ENCODE peak calls at places on chromosomes 13 and 19, in four cellular contexts. G is keratinocyte, B is left lung, R is heart right ventricle. H is an unnamed sample. For H3K36me3, the result is how much of the 10 kb centered on the place peaks cover.

GRCh38 chr13:100176781-100177389 is 88.0 kb downstream of the PCCA start:
- DNase-seq in G (no peak), B (no peak), R (no peak), H (no peak)

GRCh38 chr19:17243854-17244617 is 1.7 kb downstream of the NR2F6 start:
- DNase-seq in G (no peak), B (no peak), R (peak), H (peak)

GRCh38 chr13:113914333-113915011 is 50.6 kb upstream of the GAS6 start:
- DNase-seq in G (no peak), B (no peak), R (no peak), H (no peak)

GRCh38 chr13:65855276-65855675 is 1374.9 kb downstream of the PCDH9 start:
- DNase-seq in G (no peak), B (no peak), R (no peak), H (no peak)

GRCh38 chr13:40101708-40102359 is 446.4 kb downstream of the COG6 start:
- DNase-seq in G (no peak), B (no peak), R (no peak), H (no peak)

GRCh38 chr13:32278456-32278855 is 36.7 kb downstream of the ZAR1L start:
- DNase-seq in G (no peak), B (no peak), R (no peak), H (no peak)

GRCh38 chr19:7013678-7014077 is 7.6 kb downstream of the MBD3L2B start:
- DNase-seq in G (no peak), B (no peak), R (no peak), H (no peak)

GRCh38 chr19:38204096-38204495 is 19.9 kb downstream of the DPF1 start:
- DNase-seq in G (no peak), B (no peak), R (no peak), H (no peak)

GRCh38 chr13:110953833-110954532 is 39.1 kb upstream of the ANKRD10 start:
- DNase-seq in G (no peak), B (no peak), R (no peak), H (no peak)

GRCh38 chr13:25489238-25489637 is 117.5 kb downstream of the ATP8A2 start:
- DNase-seq in G (no peak), B (no peak), R (no peak), H (no peak)

GRCh38 chr19:46133101-46133627 is 8.7 kb upstream of the IGFL3 start:
- DNase-seq in G (peak), B (no peak), R (no peak), H (no peak)

GRCh38 chr13:100156786-100157185 is 67.9 kb downstream of the PCCA start:
- DNase-seq in G (peak), B (no peak), R (no peak), H (no peak)

GRCh38 chr13:83121904-83122303 is 760.4 kb downstream of the SLITRK1 start:
- DNase-seq in G (no peak), B (no peak), R (no peak), H (no peak)

GRCh38 chr19:40282209-40282580 is 3.0 kb downstream of the AKT2 start:
- DNase-seq in G (no peak), B (no peak), R (no peak), H (no peak)

GRCh38 chr13:24221007-24221406 is 60.5 kb downstream of the SPATA13 start:
- DNase-seq in G (no peak), B (no peak), R (no peak), H (no peak)

GRCh38 chr13:77176350-77176749 is 149.4 kb upstream of the FBXL3 start:
- DNase-seq in G (no peak), B (no peak), R (no peak), H (no peak)

GRCh38 chr13:47175172-47175806 is 278.4 kb upstream of the HTR2A start:
- DNase-seq in G (peak), B (no peak), R (no peak), H (no peak)

GRCh38 chr13:44853641-44854040 is 135.6 kb downstream of the NUFIP1 start:
- DNase-seq in G (no peak), B (no peak), R (no peak), H (no peak)

GRCh38 chr19:8517551-8518442 is 3.8 kb upstream of the ZNF414 start:
- DNase-seq in G (no peak), B (no peak), R (no peak), H (no peak)

GRCh38 chr13:54226866-54227265 is 1198.3 kb downstream of the OLFM4 start:
- DNase-seq in G (no peak), B (no peak), R (no peak), H (no peak)

GRCh38 chr19:50835103-50835784 is 1.9 kb upstream of the KLK15 start:
- DNase-seq in G (no peak), B (no peak), R (no peak), H (no peak)

GRCh38 chr19:58117841-58118575 is 20.0 kb upstream of the ZSCAN18 start:
- DNase-seq in G (no peak), B (no peak), R (peak), H (no peak)

GRCh38 chr19:29546583-29547190 is 20.9 kb downstream of the VSTM2B start:
- DNase-seq in G (no peak), B (no peak), R (no peak), H (no peak)

GRCh38 chr13:36918246-36919060 is 1.6 kb downstream of the SMAD9 start:
- DNase-seq in G (no peak), B (no peak), R (no peak), H (no peak)

GRCh38 chr13:36282818-36283432 is 14.7 kb downstream of the CCDC169 start:
- DNase-seq in G (peak), B (no peak), R (no peak), H (no peak)

GRCh38 chr13:114071441-114071840 is 61.0 kb downstream of the RASA3 start:
- DNase-seq in G (no peak), B (no peak), R (no peak), H (no peak)

GRCh38 chr19:1081301-1082164 is 13.6 kb downstream of the POLR2E start:
- DNase-seq in G (no peak), B (peak), R (peak), H (no peak)
- TF ChIP-seq CTCF in G (no peak), B (no peak), R (no peak), H (no peak)

GRCh38 chr19:5672708-5673459 is 7.4 kb downstream of the MICOS13 start:
- DNase-seq in G (no peak), B (peak), R (no peak), H (no peak)
- H3K36me3 ChIP-seq in G (under half), B (half or more), R (under half), H (under half)

GRCh38 chr13:109155301-109155761 is 525.9 kb downstream of the MYO16 start:
- DNase-seq in G (peak), B (no peak), R (no peak), H (no peak)
- TF ChIP-seq CTCF in G (no peak), B (no peak), R (no peak), H (no peak)

DNA sequence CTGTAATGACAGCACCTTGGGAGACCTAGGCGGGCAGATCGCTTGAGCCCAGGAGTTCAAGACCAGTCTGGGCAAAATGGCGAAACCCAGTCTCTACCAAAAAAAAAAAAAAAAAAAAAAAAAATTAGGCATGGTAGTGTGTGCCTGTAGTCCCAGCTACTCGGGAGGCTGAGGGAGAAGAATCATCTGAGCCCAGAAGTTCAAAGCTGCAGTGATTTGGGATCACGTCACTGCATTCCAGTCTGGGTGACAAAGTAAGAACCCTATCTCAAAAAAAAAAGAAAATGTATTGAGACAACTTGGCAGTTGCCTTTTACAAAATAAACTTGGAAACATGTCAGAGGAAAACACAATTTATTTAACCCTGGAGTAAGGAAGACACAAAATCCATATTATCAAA is 26.8 kb downstream of the RBM26 start:
- DNase-seq in G (no peak), B (no peak), R (no peak), H (no peak)
- H3K36me3 ChIP-seq in G (under half), B (under half), R (under half), H (under half)

DNA sequence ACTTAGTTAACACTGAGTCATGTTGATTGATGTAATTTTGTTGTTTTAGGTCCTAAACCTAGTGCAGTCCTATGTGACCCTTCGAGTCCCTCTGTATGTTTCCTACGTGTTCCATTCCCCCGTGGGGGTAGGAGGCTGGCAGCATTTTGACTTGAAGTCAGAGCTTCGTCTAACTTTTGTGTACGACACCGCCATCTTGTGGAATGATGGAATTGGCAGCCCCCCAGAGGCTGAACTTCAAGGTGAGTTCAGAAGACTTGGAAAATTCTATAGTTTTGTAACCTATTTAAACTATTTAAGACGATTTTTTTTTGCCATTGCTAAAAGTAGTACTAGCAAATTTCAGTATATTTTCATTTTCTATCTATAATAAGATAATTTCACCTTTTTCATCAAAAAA is 117.9 kb downstream of the STOML3 start:
- DNase-seq in G (no peak), B (no peak), R (peak), H (peak)
- TF ChIP-seq CTCF in G (peak), B (no peak), R (peak), H (peak)

DNA sequence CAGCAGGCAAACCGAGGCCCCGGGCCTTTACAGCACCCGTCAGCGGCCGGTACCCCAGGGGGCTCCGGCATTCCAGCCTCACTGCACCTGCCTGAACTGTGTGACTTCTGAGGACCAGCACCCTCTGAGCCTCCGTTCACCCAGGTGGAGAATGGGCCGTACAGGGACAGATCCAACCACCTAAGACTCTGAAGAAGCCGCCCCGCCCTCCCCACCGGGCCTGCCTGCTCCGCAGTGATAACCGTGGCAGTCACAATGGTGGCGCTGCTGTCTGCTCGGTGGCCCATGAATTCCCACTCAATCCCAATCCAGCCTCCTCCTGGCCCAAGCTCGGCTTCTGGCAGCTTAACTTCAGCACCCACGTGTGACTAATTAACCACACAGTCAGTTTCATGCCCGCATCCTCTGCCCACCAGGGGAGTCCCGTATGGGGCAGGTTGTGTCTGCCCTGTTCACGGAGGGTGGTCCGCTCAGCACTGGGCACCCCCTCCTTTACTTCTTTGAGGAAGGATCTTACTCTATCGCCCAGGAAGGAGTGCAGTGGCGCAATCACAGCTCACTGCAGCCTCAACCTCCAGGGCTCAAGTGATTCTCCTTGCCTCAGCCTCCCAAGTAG is 3.4 kb downstream of the TCF3 start:
- DNase-seq in G (no peak), B (peak), R (no peak), H (no peak)
- H3K36me3 ChIP-seq in G (under half), B (under half), R (under half), H (under half)